ENCODE peak calls at places on chromosomes 13 and 19, in nine cellular contexts. One of them, this sample, is unnamed.

GRCh38 chr13:71577127-71577526 is 289.9 kb downstream of the DACH1 start:
- DNase-seq in right lobe of liver: no peak
- DNase-seq in activated gamma-delta T cell treated with anti-CD3 and anti-CD28 coated beads, Interleukin-2, amount 50 U/mL, for 16 hours: no peak
- DNase-seq in NCI-H1105: no peak
- DNase-seq in neural crest cell: no peak
- DNase-seq in AG04450: no peak
- DNase-seq in foreskin fibroblast: no peak
- DNase-seq in ureter: no peak
- DNase-seq in mucosa of descending colon: no peak
- DNase-seq in this sample: no peak

GRCh38 chr19:57310792-57311191 is 9.5 kb upstream of the ZNF543 start:
- DNase-seq in right lobe of liver: no peak
- DNase-seq in activated gamma-delta T cell treated with anti-CD3 and anti-CD28 coated beads, Interleukin-2, amount 50 U/mL, for 16 hours: no peak
- DNase-seq in NCI-H1105: no peak
- DNase-seq in neural crest cell: no peak
- DNase-seq in AG04450: no peak
- DNase-seq in foreskin fibroblast: no peak
- DNase-seq in ureter: no peak
- DNase-seq in mucosa of descending colon: no peak
- DNase-seq in this sample: no peak

GRCh38 chr13:104043184-104043583 is 977.0 kb upstream of the SLC10A2 start:
- DNase-seq in right lobe of liver: no peak
- DNase-seq in activated gamma-delta T cell treated with anti-CD3 and anti-CD28 coated beads, Interleukin-2, amount 50 U/mL, for 16 hours: no peak
- DNase-seq in NCI-H1105: no peak
- DNase-seq in neural crest cell: no peak
- DNase-seq in AG04450: no peak
- DNase-seq in foreskin fibroblast: peak; percentile 2
- DNase-seq in ureter: no peak
- DNase-seq in mucosa of descending colon: no peak
- DNase-seq in this sample: no peak

GRCh38 chr19:6363429-6363828 is 2.1 kb downstream of the CLPP start:
- DNase-seq in right lobe of liver: no peak
- DNase-seq in activated gamma-delta T cell treated with anti-CD3 and anti-CD28 coated beads, Interleukin-2, amount 50 U/mL, for 16 hours: no peak
- DNase-seq in NCI-H1105: no peak
- DNase-seq in neural crest cell: no peak
- DNase-seq in AG04450: no peak
- DNase-seq in foreskin fibroblast: no peak
- DNase-seq in ureter: no peak
- DNase-seq in mucosa of descending colon: no peak
- DNase-seq in this sample: no peak

GRCh38 chr19:58262922-58263296 is 15.8 kb upstream of the ZNF8 start:
- DNase-seq in right lobe of liver: no peak
- DNase-seq in activated gamma-delta T cell treated with anti-CD3 and anti-CD28 coated beads, Interleukin-2, amount 50 U/mL, for 16 hours: no peak
- DNase-seq in NCI-H1105: no peak
- DNase-seq in neural crest cell: no peak
- DNase-seq in AG04450: no peak
- DNase-seq in foreskin fibroblast: no peak
- DNase-seq in ureter: no peak
- DNase-seq in mucosa of descending colon: no peak
- DNase-seq in this sample: no peak

GRCh38 chr13:24313449-24313848 is 4.1 kb downstream of the C1QTNF9 start:
- DNase-seq in right lobe of liver: no peak
- DNase-seq in activated gamma-delta T cell treated with anti-CD3 and anti-CD28 coated beads, Interleukin-2, amount 50 U/mL, for 16 hours: no peak
- DNase-seq in NCI-H1105: no peak
- DNase-seq in neural crest cell: no peak
- DNase-seq in AG04450: no peak
- DNase-seq in foreskin fibroblast: peak; percentile 60
- DNase-seq in ureter: no peak
- DNase-seq in mucosa of descending colon: no peak
- DNase-seq in this sample: no peak

GRCh38 chr13:74114202-74114601 is 20.0 kb downstream of the KLF12 start:
- DNase-seq in right lobe of liver: no peak
- DNase-seq in activated gamma-delta T cell treated with anti-CD3 and anti-CD28 coated beads, Interleukin-2, amount 50 U/mL, for 16 hours: no peak
- DNase-seq in NCI-H1105: no peak
- DNase-seq in neural crest cell: no peak
- DNase-seq in AG04450: no peak
- DNase-seq in foreskin fibroblast: peak; percentile 51
- DNase-seq in ureter: no peak
- DNase-seq in mucosa of descending colon: no peak
- DNase-seq in this sample: peak; percentile 39

GRCh38 chr19:27890206-27890605 is 1322.7 kb downstream of the UQCRFS1 start:
- DNase-seq in right lobe of liver: no peak
- DNase-seq in activated gamma-delta T cell treated with anti-CD3 and anti-CD28 coated beads, Interleukin-2, amount 50 U/mL, for 16 hours: no peak
- DNase-seq in NCI-H1105: no peak
- DNase-seq in neural crest cell: no peak
- DNase-seq in AG04450: no peak
- DNase-seq in foreskin fibroblast: no peak
- DNase-seq in ureter: no peak
- DNase-seq in mucosa of descending colon: no peak
- DNase-seq in this sample: no peak

GRCh38 chr13:58488251-58488650 is 856.7 kb downstream of the PCDH17 start:
- DNase-seq in right lobe of liver: no peak
- DNase-seq in activated gamma-delta T cell treated with anti-CD3 and anti-CD28 coated beads, Interleukin-2, amount 50 U/mL, for 16 hours: no peak
- DNase-seq in NCI-H1105: no peak
- DNase-seq in neural crest cell: no peak
- DNase-seq in AG04450: no peak
- DNase-seq in foreskin fibroblast: no peak
- DNase-seq in ureter: no peak
- DNase-seq in mucosa of descending colon: no peak
- DNase-seq in this sample: no peak

This sample was measured in AG09319.